ENCODE peak calls at places on chromosomes 16 and 17, in four cellular contexts. C, Q, D and B are unnamed samples.

GRCh38 chr16:5015351-5015750 is 18.4 kb downstream of the NAGPA start:
- DNase-seq in C (no peak), Q (no peak), D (no peak), B (no peak)

GRCh38 chr17:49993423-49994037 is 1.5 kb downstream of the DLX3 start:
- DNase-seq in C (no peak), Q (peak), D (no peak), B (no peak)

GRCh38 chr17:45052052-45052772 is 780 bp upstream of the DCAKD start:
- DNase-seq in C (peak), Q (peak), D (peak), B (no peak)

GRCh38 chr16:70740919-70741778 is 55.3 kb upstream of the MTSS2 start:
- DNase-seq in C (no peak), Q (peak), D (no peak), B (peak)

GRCh38 chr17:33871720-33872535 is 383.2 kb upstream of the CCL2 start:
- DNase-seq in C (no peak), Q (peak), D (no peak), B (no peak)

GRCh38 chr16:31502981-31503380 is 5.2 kb downstream of the RUSF1 start:
- DNase-seq in C (no peak), Q (no peak), D (no peak), B (no peak)

GRCh38 chr17:72631568-72631967 is 460.9 kb downstream of the SLC39A11 start:
- DNase-seq in C (no peak), Q (no peak), D (no peak), B (no peak)

GRCh38 chr16:28196331-28196987 is 15.3 kb downstream of the XPO6 start:
- DNase-seq in C (no peak), Q (no peak), D (no peak), B (no peak)

GRCh38 chr16:66070140-66070887 is 296.2 kb upstream of the CDH5 start:
- DNase-seq in C (peak), Q (no peak), D (peak), B (no peak)

GRCh38 chr16:77960771-77961170 is 61.6 kb upstream of the CLEC3A start:
- DNase-seq in C (no peak), Q (no peak), D (no peak), B (no peak)

GRCh38 chr17:77458202-77459017 is 317.6 kb downstream of the SEC14L1 start:
- DNase-seq in C (no peak), Q (no peak), D (no peak), B (no peak)

GRCh38 chr16:80973991-80974390 is 32.7 kb downstream of the CMC2 start:
- DNase-seq in C (no peak), Q (no peak), D (no peak), B (no peak)

GRCh38 chr16:15667091-15667742 is 17.2 kb downstream of the NDE1 start:
- DNase-seq in C (no peak), Q (no peak), D (no peak), B (no peak)

GRCh38 chr16:15660203-15660601 is 10.2 kb downstream of the NDE1 start:
- DNase-seq in C (no peak), Q (no peak), D (no peak), B (no peak)

DNA sequence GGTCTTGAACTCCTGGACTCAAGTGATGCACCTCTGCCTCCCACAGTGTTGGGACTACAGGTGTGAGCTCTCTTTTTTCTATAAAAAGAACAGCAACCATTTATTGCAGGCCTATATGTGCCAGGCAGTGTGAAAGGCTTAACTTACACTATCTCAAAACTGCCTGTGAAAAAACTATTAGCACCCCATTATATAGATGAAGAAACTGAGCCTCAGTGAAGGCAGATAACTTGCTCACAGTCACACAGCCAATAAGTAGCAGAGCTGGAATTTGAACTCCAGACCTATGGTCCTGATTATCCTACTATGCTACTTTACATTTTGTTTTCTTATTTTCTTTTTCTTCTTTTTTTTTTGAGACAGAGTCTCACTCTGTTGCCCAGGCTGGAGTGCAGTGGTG is 15.1 kb downstream of the NDE1 start:
- DNase-seq in C (no peak), Q (no peak), D (no peak), B (no peak)
- H3K4me3 ChIP-seq in C (no peak), Q (no peak), D (no peak), B (no peak)

GRCh38 chr17:75779987-75780889 is 4.4 kb upstream of the UNK start:
- DNase-seq in C (no peak), Q (no peak), D (no peak), B (no peak)
- H3K4me3 ChIP-seq in C (no peak), Q (peak), D (peak), B (no peak)

GRCh38 chr17:40101367-40102210 is 1.2 kb upstream of the NR1D1 start:
- DNase-seq in C (no peak), Q (no peak), D (no peak), B (no peak)
- H3K4me3 ChIP-seq in C (no peak), Q (no peak), D (peak), B (peak)

GRCh38 chr17:81138500-81138899 is 26.8 kb upstream of the PVALEF start:
- DNase-seq in C (no peak), Q (no peak), D (no peak), B (no peak)

GRCh38 chr17:81135503-81136283 is 29.6 kb upstream of the PVALEF start:
- DNase-seq in C (no peak), Q (no peak), D (no peak), B (no peak)

GRCh38 chr17:81138083-81138482 is 27.2 kb upstream of the PVALEF start:
- DNase-seq in C (no peak), Q (no peak), D (no peak), B (no peak)

GRCh38 chr17:81136366-81136765 is 28.9 kb upstream of the PVALEF start:
- DNase-seq in C (no peak), Q (no peak), D (no peak), B (no peak)

DNA sequence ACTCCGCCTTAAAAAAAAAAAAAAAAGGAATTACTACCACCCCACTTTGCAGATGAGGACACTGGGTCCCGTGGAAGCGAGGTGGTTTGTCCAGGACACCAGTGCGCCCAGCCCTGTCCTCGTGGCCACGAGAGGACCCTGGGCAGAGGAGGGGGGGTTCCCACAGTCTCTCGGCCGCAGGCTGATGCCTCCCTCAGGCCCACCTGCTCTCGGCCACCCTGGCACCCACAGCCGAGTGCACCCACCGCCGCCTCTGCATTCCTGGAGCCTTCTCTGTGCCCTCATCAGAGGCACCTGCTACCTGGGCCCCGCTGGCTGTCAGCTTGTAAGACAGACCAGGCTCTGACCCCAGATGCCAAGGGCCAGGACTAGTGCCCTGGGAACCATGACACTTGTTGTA is 28.1 kb upstream of the PVALEF start:
- DNase-seq in C (no peak), Q (no peak), D (no peak), B (no peak)
- H3K4me3 ChIP-seq in C (no peak), Q (no peak), D (no peak), B (no peak)